ENCODE peak calls at places on chromosomes 3 and 15, in ten cellular contexts. One of them, this sample, is unnamed.

GRCh38 chr3:120028271-120029047 is 65.8 kb downstream of the GSK3B start:
- DNase-seq in T-helper 1 cell: no peak
- DNase-seq in activated naive CD8-positive, alpha-beta T cell treated with anti-CD3 and anti-CD28 coated beads, Interleukin-2, amount 50 U/mL, for 24 hours: no peak
- DNase-seq in left lobe of liver: no peak
- DNase-seq in myocyte: peak
- DNase-seq in activated CD8-positive, alpha-beta memory T cell treated with anti-CD3 and anti-CD28 coated beads for 48 hours: no peak
- DNase-seq in BJ: no peak
- DNase-seq in mesendoderm: peak
- DNase-seq in GOT3: no peak
- DNase-seq in GM12892: no peak
- DNase-seq in this sample: no peak

GRCh38 chr3:104629038-104629437 is 737.7 kb upstream of the ALCAM start:
- DNase-seq in T-helper 1 cell: no peak
- DNase-seq in activated naive CD8-positive, alpha-beta T cell treated with anti-CD3 and anti-CD28 coated beads, Interleukin-2, amount 50 U/mL, for 24 hours: no peak
- DNase-seq in left lobe of liver: no peak
- DNase-seq in myocyte: peak
- DNase-seq in activated CD8-positive, alpha-beta memory T cell treated with anti-CD3 and anti-CD28 coated beads for 48 hours: no peak
- DNase-seq in BJ: peak
- DNase-seq in mesendoderm: no peak
- DNase-seq in GOT3: no peak
- DNase-seq in GM12892: no peak
- DNase-seq in this sample: no peak

GRCh38 chr3:183116051-183116614 is 16.8 kb upstream of the MCCC1 start:
- DNase-seq in T-helper 1 cell: peak
- DNase-seq in activated naive CD8-positive, alpha-beta T cell treated with anti-CD3 and anti-CD28 coated beads, Interleukin-2, amount 50 U/mL, for 24 hours: peak
- DNase-seq in left lobe of liver: no peak
- DNase-seq in myocyte: peak
- DNase-seq in activated CD8-positive, alpha-beta memory T cell treated with anti-CD3 and anti-CD28 coated beads for 48 hours: peak
- DNase-seq in BJ: no peak
- DNase-seq in mesendoderm: peak
- DNase-seq in GOT3: no peak
- DNase-seq in GM12892: peak
- DNase-seq in this sample: no peak

GRCh38 chr3:112378989-112379692 is 46.2 kb downstream of the CD200 start:
- DNase-seq in T-helper 1 cell: no peak
- DNase-seq in activated naive CD8-positive, alpha-beta T cell treated with anti-CD3 and anti-CD28 coated beads, Interleukin-2, amount 50 U/mL, for 24 hours: no peak
- DNase-seq in left lobe of liver: no peak
- DNase-seq in myocyte: peak
- DNase-seq in activated CD8-positive, alpha-beta memory T cell treated with anti-CD3 and anti-CD28 coated beads for 48 hours: no peak
- DNase-seq in BJ: no peak
- DNase-seq in mesendoderm: no peak
- DNase-seq in GOT3: no peak
- DNase-seq in GM12892: no peak
- DNase-seq in this sample: no peak

GRCh38 chr3:48157950-48158376 is 30.3 kb downstream of the CDC25A start:
- DNase-seq in T-helper 1 cell: no peak
- DNase-seq in activated naive CD8-positive, alpha-beta T cell treated with anti-CD3 and anti-CD28 coated beads, Interleukin-2, amount 50 U/mL, for 24 hours: peak
- DNase-seq in left lobe of liver: no peak
- DNase-seq in myocyte: peak
- DNase-seq in activated CD8-positive, alpha-beta memory T cell treated with anti-CD3 and anti-CD28 coated beads for 48 hours: peak
- DNase-seq in BJ: no peak
- DNase-seq in mesendoderm: peak
- DNase-seq in GOT3: no peak
- DNase-seq in GM12892: no peak
- DNase-seq in this sample: peak

GRCh38 chr3:143613226-143613625 is 235.0 kb downstream of the SLC9A9 start:
- DNase-seq in T-helper 1 cell: no peak
- DNase-seq in activated naive CD8-positive, alpha-beta T cell treated with anti-CD3 and anti-CD28 coated beads, Interleukin-2, amount 50 U/mL, for 24 hours: no peak
- DNase-seq in left lobe of liver: no peak
- DNase-seq in myocyte: no peak
- DNase-seq in activated CD8-positive, alpha-beta memory T cell treated with anti-CD3 and anti-CD28 coated beads for 48 hours: no peak
- DNase-seq in BJ: no peak
- DNase-seq in mesendoderm: no peak
- DNase-seq in GOT3: no peak
- DNase-seq in GM12892: no peak
- DNase-seq in this sample: no peak

GRCh38 chr15:77657629-77658238 is 25.0 kb upstream of the LINGO1 start:
- DNase-seq in T-helper 1 cell: no peak
- DNase-seq in activated naive CD8-positive, alpha-beta T cell treated with anti-CD3 and anti-CD28 coated beads, Interleukin-2, amount 50 U/mL, for 24 hours: no peak
- DNase-seq in left lobe of liver: no peak
- DNase-seq in myocyte: no peak
- DNase-seq in activated CD8-positive, alpha-beta memory T cell treated with anti-CD3 and anti-CD28 coated beads for 48 hours: no peak
- DNase-seq in BJ: no peak
- DNase-seq in mesendoderm: no peak
- DNase-seq in GOT3: no peak
- DNase-seq in GM12892: no peak
- DNase-seq in this sample: no peak

GRCh38 chr3:107660316-107660976 is 137.7 kb downstream of the BBX start:
- DNase-seq in T-helper 1 cell: no peak
- DNase-seq in activated naive CD8-positive, alpha-beta T cell treated with anti-CD3 and anti-CD28 coated beads, Interleukin-2, amount 50 U/mL, for 24 hours: no peak
- DNase-seq in left lobe of liver: no peak
- DNase-seq in myocyte: peak
- DNase-seq in activated CD8-positive, alpha-beta memory T cell treated with anti-CD3 and anti-CD28 coated beads for 48 hours: no peak
- DNase-seq in BJ: peak
- DNase-seq in mesendoderm: no peak
- DNase-seq in GOT3: no peak
- DNase-seq in GM12892: no peak
- DNase-seq in this sample: peak

GRCh38 chr3:155241559-155241958 is 51.9 kb downstream of the STRIT1 start:
- DNase-seq in T-helper 1 cell: no peak
- DNase-seq in activated naive CD8-positive, alpha-beta T cell treated with anti-CD3 and anti-CD28 coated beads, Interleukin-2, amount 50 U/mL, for 24 hours: no peak
- DNase-seq in left lobe of liver: no peak
- DNase-seq in myocyte: no peak
- DNase-seq in activated CD8-positive, alpha-beta memory T cell treated with anti-CD3 and anti-CD28 coated beads for 48 hours: no peak
- DNase-seq in BJ: no peak
- DNase-seq in mesendoderm: no peak
- DNase-seq in GOT3: no peak
- DNase-seq in GM12892: no peak
- DNase-seq in this sample: peak

GRCh38 chr15:31342781-31343626 is 16.4 kb downstream of the KLF13 start:
- DNase-seq in T-helper 1 cell: no peak
- DNase-seq in activated naive CD8-positive, alpha-beta T cell treated with anti-CD3 and anti-CD28 coated beads, Interleukin-2, amount 50 U/mL, for 24 hours: no peak
- DNase-seq in left lobe of liver: no peak
- DNase-seq in myocyte: no peak
- DNase-seq in activated CD8-positive, alpha-beta memory T cell treated with anti-CD3 and anti-CD28 coated beads for 48 hours: no peak
- DNase-seq in BJ: no peak
- DNase-seq in mesendoderm: no peak
- DNase-seq in GOT3: no peak
- DNase-seq in GM12892: no peak
- DNase-seq in this sample: no peak

GRCh38 chr3:190911382-190911781 is 48.9 kb upstream of the GMNC start:
- DNase-seq in T-helper 1 cell: no peak
- DNase-seq in activated naive CD8-positive, alpha-beta T cell treated with anti-CD3 and anti-CD28 coated beads, Interleukin-2, amount 50 U/mL, for 24 hours: no peak
- DNase-seq in left lobe of liver: no peak
- DNase-seq in myocyte: no peak
- DNase-seq in activated CD8-positive, alpha-beta memory T cell treated with anti-CD3 and anti-CD28 coated beads for 48 hours: no peak
- DNase-seq in BJ: no peak
- DNase-seq in mesendoderm: peak
- DNase-seq in GOT3: no peak
- DNase-seq in GM12892: no peak
- DNase-seq in this sample: no peak

GRCh38 chr3:12959838-12960378 is 113.3 kb downstream of the IQSEC1 start:
- DNase-seq in T-helper 1 cell: no peak
- DNase-seq in activated naive CD8-positive, alpha-beta T cell treated with anti-CD3 and anti-CD28 coated beads, Interleukin-2, amount 50 U/mL, for 24 hours: no peak
- DNase-seq in left lobe of liver: no peak
- DNase-seq in myocyte: no peak
- DNase-seq in activated CD8-positive, alpha-beta memory T cell treated with anti-CD3 and anti-CD28 coated beads for 48 hours: no peak
- DNase-seq in BJ: no peak
- DNase-seq in mesendoderm: peak
- DNase-seq in GOT3: no peak
- DNase-seq in GM12892: no peak
- DNase-seq in this sample: no peak

GRCh38 chr3:129399895-129400357 is 28.5 kb downstream of the EFCAB12 start:
- DNase-seq in T-helper 1 cell: no peak
- DNase-seq in activated naive CD8-positive, alpha-beta T cell treated with anti-CD3 and anti-CD28 coated beads, Interleukin-2, amount 50 U/mL, for 24 hours: peak
- DNase-seq in left lobe of liver: no peak
- DNase-seq in myocyte: no peak
- DNase-seq in activated CD8-positive, alpha-beta memory T cell treated with anti-CD3 and anti-CD28 coated beads for 48 hours: no peak
- DNase-seq in BJ: no peak
- DNase-seq in mesendoderm: peak
- DNase-seq in GOT3: no peak
- DNase-seq in GM12892: no peak
- DNase-seq in this sample: no peak

GRCh38 chr15:98764296-98764695 is 116.0 kb downstream of the IGF1R start:
- DNase-seq in T-helper 1 cell: no peak
- DNase-seq in activated naive CD8-positive, alpha-beta T cell treated with anti-CD3 and anti-CD28 coated beads, Interleukin-2, amount 50 U/mL, for 24 hours: no peak
- DNase-seq in left lobe of liver: no peak
- DNase-seq in myocyte: no peak
- DNase-seq in activated CD8-positive, alpha-beta memory T cell treated with anti-CD3 and anti-CD28 coated beads for 48 hours: no peak
- DNase-seq in BJ: no peak
- DNase-seq in mesendoderm: no peak
- DNase-seq in GOT3: no peak
- DNase-seq in GM12892: no peak
- DNase-seq in this sample: no peak

GRCh38 chr3:87503901-87504498 is 227.6 kb upstream of the POU1F1 start:
- DNase-seq in T-helper 1 cell: no peak
- DNase-seq in activated naive CD8-positive, alpha-beta T cell treated with anti-CD3 and anti-CD28 coated beads, Interleukin-2, amount 50 U/mL, for 24 hours: no peak
- DNase-seq in left lobe of liver: no peak
- DNase-seq in myocyte: peak
- DNase-seq in activated CD8-positive, alpha-beta memory T cell treated with anti-CD3 and anti-CD28 coated beads for 48 hours: no peak
- DNase-seq in BJ: peak
- DNase-seq in mesendoderm: peak
- DNase-seq in GOT3: no peak
- DNase-seq in GM12892: no peak
- DNase-seq in this sample: peak

GRCh38 chr3:17030438-17030837 is 145.7 kb downstream of the PLCL2 start:
- DNase-seq in T-helper 1 cell: no peak
- DNase-seq in activated naive CD8-positive, alpha-beta T cell treated with anti-CD3 and anti-CD28 coated beads, Interleukin-2, amount 50 U/mL, for 24 hours: no peak
- DNase-seq in left lobe of liver: no peak
- DNase-seq in myocyte: no peak
- DNase-seq in activated CD8-positive, alpha-beta memory T cell treated with anti-CD3 and anti-CD28 coated beads for 48 hours: no peak
- DNase-seq in BJ: no peak
- DNase-seq in mesendoderm: no peak
- DNase-seq in GOT3: no peak
- DNase-seq in GM12892: no peak
- DNase-seq in this sample: no peak

GRCh38 chr15:48510976-48511375 is 134.5 kb downstream of the FBN1 start:
- DNase-seq in T-helper 1 cell: no peak
- DNase-seq in activated naive CD8-positive, alpha-beta T cell treated with anti-CD3 and anti-CD28 coated beads, Interleukin-2, amount 50 U/mL, for 24 hours: no peak
- DNase-seq in left lobe of liver: no peak
- DNase-seq in myocyte: peak
- DNase-seq in activated CD8-positive, alpha-beta memory T cell treated with anti-CD3 and anti-CD28 coated beads for 48 hours: no peak
- DNase-seq in BJ: no peak
- DNase-seq in mesendoderm: no peak
- DNase-seq in GOT3: no peak
- DNase-seq in GM12892: no peak
- DNase-seq in this sample: no peak

GRCh38 chr3:48400824-48401433 is 28.9 kb downstream of the FBXW12 start:
- DNase-seq in T-helper 1 cell: no peak
- DNase-seq in activated naive CD8-positive, alpha-beta T cell treated with anti-CD3 and anti-CD28 coated beads, Interleukin-2, amount 50 U/mL, for 24 hours: peak
- DNase-seq in left lobe of liver: peak
- DNase-seq in myocyte: peak
- DNase-seq in activated CD8-positive, alpha-beta memory T cell treated with anti-CD3 and anti-CD28 coated beads for 48 hours: peak
- DNase-seq in BJ: no peak
- DNase-seq in mesendoderm: peak
- DNase-seq in GOT3: no peak
- DNase-seq in GM12892: peak
- DNase-seq in this sample: peak

GRCh38 chr3:30465454-30465853 is 140.9 kb upstream of the TGFBR2 start:
- DNase-seq in T-helper 1 cell: no peak
- DNase-seq in activated naive CD8-positive, alpha-beta T cell treated with anti-CD3 and anti-CD28 coated beads, Interleukin-2, amount 50 U/mL, for 24 hours: no peak
- DNase-seq in left lobe of liver: no peak
- DNase-seq in myocyte: no peak
- DNase-seq in activated CD8-positive, alpha-beta memory T cell treated with anti-CD3 and anti-CD28 coated beads for 48 hours: no peak
- DNase-seq in BJ: no peak
- DNase-seq in mesendoderm: no peak
- DNase-seq in GOT3: no peak
- DNase-seq in GM12892: no peak
- DNase-seq in this sample: no peak

GRCh38 chr3:167032267-167032876 is 347.7 kb downstream of the ZBBX start:
- DNase-seq in T-helper 1 cell: no peak
- DNase-seq in activated naive CD8-positive, alpha-beta T cell treated with anti-CD3 and anti-CD28 coated beads, Interleukin-2, amount 50 U/mL, for 24 hours: no peak
- DNase-seq in left lobe of liver: no peak
- DNase-seq in myocyte: peak
- DNase-seq in activated CD8-positive, alpha-beta memory T cell treated with anti-CD3 and anti-CD28 coated beads for 48 hours: no peak
- DNase-seq in BJ: no peak
- DNase-seq in mesendoderm: peak
- DNase-seq in GOT3: no peak
- DNase-seq in GM12892: no peak
- DNase-seq in this sample: no peak

GRCh38 chr3:14803101-14803980 is 15.4 kb upstream of the FGD5 start:
- DNase-seq in T-helper 1 cell: no peak
- DNase-seq in activated naive CD8-positive, alpha-beta T cell treated with anti-CD3 and anti-CD28 coated beads, Interleukin-2, amount 50 U/mL, for 24 hours: peak
- DNase-seq in left lobe of liver: peak
- DNase-seq in myocyte: peak
- DNase-seq in activated CD8-positive, alpha-beta memory T cell treated with anti-CD3 and anti-CD28 coated beads for 48 hours: no peak
- DNase-seq in BJ: no peak
- DNase-seq in mesendoderm: no peak
- DNase-seq in GOT3: no peak
- DNase-seq in GM12892: no peak
- DNase-seq in this sample: no peak

GRCh38 chr15:67335534-67336222 is 81.1 kb downstream of the IQCH start:
- DNase-seq in T-helper 1 cell: no peak
- DNase-seq in activated naive CD8-positive, alpha-beta T cell treated with anti-CD3 and anti-CD28 coated beads, Interleukin-2, amount 50 U/mL, for 24 hours: no peak
- DNase-seq in left lobe of liver: no peak
- DNase-seq in myocyte: no peak
- DNase-seq in activated CD8-positive, alpha-beta memory T cell treated with anti-CD3 and anti-CD28 coated beads for 48 hours: no peak
- DNase-seq in BJ: no peak
- DNase-seq in mesendoderm: no peak
- DNase-seq in GOT3: no peak
- DNase-seq in GM12892: no peak
- DNase-seq in this sample: no peak

GRCh38 chr3:167114619-167115018 is 265.5 kb downstream of the ZBBX start:
- DNase-seq in T-helper 1 cell: no peak
- DNase-seq in activated naive CD8-positive, alpha-beta T cell treated with anti-CD3 and anti-CD28 coated beads, Interleukin-2, amount 50 U/mL, for 24 hours: no peak
- DNase-seq in left lobe of liver: no peak
- DNase-seq in myocyte: no peak
- DNase-seq in activated CD8-positive, alpha-beta memory T cell treated with anti-CD3 and anti-CD28 coated beads for 48 hours: no peak
- DNase-seq in BJ: no peak
- DNase-seq in mesendoderm: no peak
- DNase-seq in GOT3: no peak
- DNase-seq in GM12892: no peak
- DNase-seq in this sample: no peak

GRCh38 chr15:63264685-63265302 is 12.6 kb upstream of the APH1B start:
- DNase-seq in T-helper 1 cell: no peak
- DNase-seq in activated naive CD8-positive, alpha-beta T cell treated with anti-CD3 and anti-CD28 coated beads, Interleukin-2, amount 50 U/mL, for 24 hours: no peak
- DNase-seq in left lobe of liver: no peak
- DNase-seq in myocyte: peak
- DNase-seq in activated CD8-positive, alpha-beta memory T cell treated with anti-CD3 and anti-CD28 coated beads for 48 hours: no peak
- DNase-seq in BJ: peak
- DNase-seq in mesendoderm: no peak
- DNase-seq in GOT3: no peak
- DNase-seq in GM12892: no peak
- DNase-seq in this sample: peak

GRCh38 chr15:34606545-34606944 is 23.1 kb upstream of the GOLGA8B start:
- DNase-seq in T-helper 1 cell: no peak
- DNase-seq in activated naive CD8-positive, alpha-beta T cell treated with anti-CD3 and anti-CD28 coated beads, Interleukin-2, amount 50 U/mL, for 24 hours: no peak
- DNase-seq in left lobe of liver: no peak
- DNase-seq in myocyte: peak
- DNase-seq in activated CD8-positive, alpha-beta memory T cell treated with anti-CD3 and anti-CD28 coated beads for 48 hours: no peak
- DNase-seq in BJ: no peak
- DNase-seq in mesendoderm: no peak
- DNase-seq in GOT3: no peak
- DNase-seq in GM12892: no peak
- DNase-seq in this sample: no peak

GRCh38 chr3:55489804-55490132 is 2.7 kb upstream of the WNT5A start:
- DNase-seq in T-helper 1 cell: no peak
- DNase-seq in activated naive CD8-positive, alpha-beta T cell treated with anti-CD3 and anti-CD28 coated beads, Interleukin-2, amount 50 U/mL, for 24 hours: no peak
- DNase-seq in left lobe of liver: no peak
- DNase-seq in myocyte: no peak
- DNase-seq in activated CD8-positive, alpha-beta memory T cell treated with anti-CD3 and anti-CD28 coated beads for 48 hours: no peak
- DNase-seq in BJ: no peak
- DNase-seq in mesendoderm: peak
- DNase-seq in GOT3: no peak
- DNase-seq in GM12892: no peak
- DNase-seq in this sample: no peak

GRCh38 chr3:194058189-194058571 is 77.8 kb upstream of the HES1 start:
- DNase-seq in T-helper 1 cell: no peak
- DNase-seq in activated naive CD8-positive, alpha-beta T cell treated with anti-CD3 and anti-CD28 coated beads, Interleukin-2, amount 50 U/mL, for 24 hours: peak
- DNase-seq in left lobe of liver: peak
- DNase-seq in myocyte: peak
- DNase-seq in activated CD8-positive, alpha-beta memory T cell treated with anti-CD3 and anti-CD28 coated beads for 48 hours: no peak
- DNase-seq in BJ: no peak
- DNase-seq in mesendoderm: peak
- DNase-seq in GOT3: no peak
- DNase-seq in GM12892: peak
- DNase-seq in this sample: no peak

GRCh38 chr15:29734917-29735572 is 87.2 kb downstream of the TJP1 start:
- DNase-seq in T-helper 1 cell: no peak
- DNase-seq in activated naive CD8-positive, alpha-beta T cell treated with anti-CD3 and anti-CD28 coated beads, Interleukin-2, amount 50 U/mL, for 24 hours: no peak
- DNase-seq in left lobe of liver: no peak
- DNase-seq in myocyte: peak
- DNase-seq in activated CD8-positive, alpha-beta memory T cell treated with anti-CD3 and anti-CD28 coated beads for 48 hours: no peak
- DNase-seq in BJ: no peak
- DNase-seq in mesendoderm: peak
- DNase-seq in GOT3: no peak
- DNase-seq in GM12892: no peak
- DNase-seq in this sample: no peak

This sample was measured in AG09319.